ENCODE peak calls at places on chromosome 14, in four cellular contexts. N is psoas muscle, M is ovary, F is sigmoid colon. E is an unnamed sample. For H3K27me3, the result is how much of the 10 kb centered on the place peaks cover.

GRCh38 chr14:57831981-57832380 is 33.9 kb downstream of the SLC35F4 start:
- DNase-seq in F (no peak), N (no peak), M (no peak), E (no peak)

GRCh38 chr14:65832431-65833253 is 420.1 kb downstream of the FUT8 start:
- DNase-seq in F (no peak), N (no peak), M (no peak), E (no peak)

GRCh38 chr14:28596336-28596735 is 170.3 kb upstream of the FOXG1 start:
- DNase-seq in F (no peak), M (no peak), N (no peak), E (no peak)

GRCh38 chr14:60505448-60505847 is 3.5 kb upstream of the SIX6 start:
- DNase-seq in M (no peak), F (no peak), N (no peak), E (no peak)

GRCh38 chr14:68427550-68427890 is 365.3 kb downstream of the ZFP36L1 start:
- DNase-seq in M (no peak), N (no peak), F (no peak), E (no peak)

GRCh38 chr14:93962701-93963601 is 13.4 kb downstream of the ASB2 start:
- DNase-seq in N (no peak), F (no peak), M (no peak), E (no peak)

GRCh38 chr14:104353921-104354701 is 215.7 kb downstream of the KIF26A start:
- DNase-seq in M (peak), F (peak), N (peak), E (peak)

GRCh38 chr14:35535794-35536112 is 1.8 kb downstream of the INSM2 start:
- DNase-seq in N (no peak), M (no peak), F (no peak), E (no peak)

GRCh38 chr14:73887116-73887490 is 444 bp downstream of the ZNF410 start:
- DNase-seq in M (no peak), N (no peak), F (no peak), E (no peak)

GRCh38 chr14:77556946-77557345 is 58.3 kb upstream of the ISM2 start:
- DNase-seq in N (no peak), M (no peak), F (no peak), E (no peak)

GRCh38 chr14:102095231-102095870 is 8.5 kb upstream of the HSP90AA1 start:
- DNase-seq in N (no peak), F (no peak), M (no peak), E (no peak)

GRCh38 chr14:70237710-70238109 is 49.0 kb upstream of the SLC8A3 start:
- DNase-seq in F (no peak), N (no peak), M (no peak), E (no peak)

GRCh38 chr14:97994020-97994531 is 1196.9 kb downstream of the VRK1 start:
- DNase-seq in F (no peak), M (no peak), N (no peak), E (no peak)

GRCh38 chr14:104917992-104918391 is 6.7 kb upstream of the PLD4 start:
- DNase-seq in M (no peak), N (no peak), F (no peak), E (no peak)

GRCh38 chr14:74546416-74546815 is 52.9 kb downstream of the ISCA2 start:
- DNase-seq in M (no peak), F (no peak), N (no peak), E (no peak)

GRCh38 chr14:68476212-68476964 is 316.5 kb downstream of the ZFP36L1 start:
- DNase-seq in N (peak), F (peak), M (peak), E (peak)

DNA sequence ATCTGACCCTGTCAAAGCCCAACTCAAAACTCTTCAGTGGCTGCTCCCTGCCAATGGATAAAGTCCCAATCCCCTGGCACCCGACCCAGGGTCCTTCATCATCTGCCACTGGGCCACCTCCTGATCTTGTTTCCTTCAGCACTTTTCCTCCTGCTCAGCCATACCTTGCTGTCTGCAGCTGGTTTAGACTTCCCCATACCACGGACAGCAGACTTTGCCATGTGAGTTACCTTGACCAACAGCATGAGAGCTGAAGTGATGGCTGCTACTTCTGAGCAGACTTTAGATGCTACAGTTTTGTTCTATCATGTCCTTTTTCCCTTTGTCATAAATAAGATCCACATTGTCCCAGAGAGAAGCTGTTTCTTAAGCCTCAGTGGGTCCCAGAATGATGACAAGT is 33.3 kb upstream of the STON2 start:
- DNase-seq in M (no peak), F (no peak), N (no peak), E (no peak)
- H3K27me3 ChIP-seq in M (under half), F (under half), N (under half), E (under half)

DNA sequence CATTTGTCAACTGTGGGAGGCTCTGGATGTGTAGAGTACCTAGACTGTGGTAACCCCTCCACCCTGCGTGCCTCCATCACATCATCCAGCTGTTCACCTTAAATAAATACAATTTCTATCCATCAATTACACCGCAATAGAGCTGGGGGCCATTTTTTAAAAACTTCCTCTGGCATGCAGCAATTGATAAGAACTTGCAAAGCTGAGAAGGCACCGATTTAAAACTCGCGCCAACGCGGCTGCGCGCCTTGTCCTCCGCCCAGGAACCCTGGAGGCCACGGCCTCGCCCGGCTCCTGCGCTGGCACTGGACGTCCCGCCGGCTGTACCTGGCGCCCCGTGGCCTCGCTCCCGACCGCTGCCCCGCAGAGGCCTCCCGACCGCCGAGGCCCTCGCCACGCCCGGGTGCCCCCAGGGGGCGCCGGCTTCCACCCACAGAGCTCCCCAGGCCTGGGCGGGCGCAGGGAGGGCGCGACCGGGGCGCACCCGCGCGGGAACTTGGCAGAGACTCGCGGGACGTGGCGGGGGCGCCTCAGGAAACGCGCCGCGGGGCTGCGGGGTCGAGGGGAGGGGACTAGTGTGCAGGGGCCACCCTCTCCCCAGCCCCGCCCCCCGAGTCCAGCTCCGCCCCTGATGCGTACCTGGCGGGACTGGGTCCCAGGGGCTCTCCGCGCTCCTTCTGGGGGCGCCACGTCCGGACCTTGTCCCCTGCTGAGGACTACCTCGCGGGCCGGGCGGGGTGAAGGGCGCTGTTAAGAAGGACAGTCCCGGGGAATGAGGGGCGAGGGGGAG is 65.6 kb downstream of the TNFAIP2 start:
- DNase-seq in F (peak), M (peak), N (peak), E (peak)
- TF ChIP-seq CTCF in F (peak), M (peak), N (peak), E (peak)

DNA sequence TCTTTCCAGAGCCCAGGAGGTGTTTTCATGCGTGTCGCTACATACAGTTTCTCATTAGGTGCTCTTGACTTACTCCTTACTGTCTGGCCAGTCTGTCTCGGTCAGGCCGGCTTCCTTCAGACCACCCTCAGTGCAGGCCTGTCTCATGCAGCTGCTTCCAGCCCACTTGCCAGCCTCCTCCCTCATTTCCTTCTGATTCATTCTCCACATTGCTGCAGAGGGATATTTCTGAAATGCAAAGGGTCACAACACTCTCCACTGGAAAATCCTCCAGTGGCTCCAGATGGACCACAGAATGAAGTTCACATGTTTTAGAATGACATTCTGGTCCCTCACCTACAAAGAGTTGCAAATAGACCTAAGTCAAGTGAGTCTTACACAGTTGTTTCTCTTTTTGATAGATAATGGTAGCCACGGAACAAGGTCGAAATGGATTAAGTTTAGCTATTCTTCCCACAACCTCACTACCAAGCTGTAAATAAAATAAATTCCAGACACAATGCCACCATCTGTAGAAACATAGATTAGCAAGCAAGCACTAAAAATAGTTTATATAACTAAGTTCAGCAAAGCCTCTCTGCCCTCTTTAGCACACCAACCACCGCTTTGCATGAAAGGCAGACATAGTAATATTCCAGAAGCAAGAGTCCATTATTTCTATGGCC is 146.9 kb downstream of the ESR2 start:
- DNase-seq in N (no peak), F (no peak), M (no peak), E (no peak)
- H3K27me3 ChIP-seq in N (under half), F (under half), M (under half), E (under half)

DNA sequence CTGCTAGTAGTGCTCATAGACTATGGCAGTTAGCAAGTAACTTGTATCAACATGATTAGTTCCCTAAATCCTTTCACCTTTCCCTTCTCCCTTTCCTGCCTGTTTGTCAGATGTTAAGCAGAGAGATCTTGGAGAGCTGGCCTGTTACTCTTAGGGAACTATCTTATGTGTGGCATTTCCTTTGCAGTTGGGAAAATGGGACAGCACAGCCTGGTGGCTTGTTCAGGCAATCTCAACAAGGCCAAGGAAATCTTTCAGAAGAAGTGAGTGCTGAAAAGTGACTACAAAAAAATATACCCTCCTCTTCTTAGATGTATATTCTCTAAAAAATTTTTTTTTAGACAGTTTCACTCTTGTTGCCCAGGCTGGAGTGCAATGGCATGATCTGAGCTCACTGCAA is 7.4 kb downstream of the PARP2 start:
- DNase-seq in N (no peak), F (no peak), M (no peak), E (no peak)
- TF ChIP-seq CTCF in N (no peak), F (no peak), M (no peak), E (no peak)

GRCh38 chr14:26204362-26204953 is 393.4 kb downstream of the NOVA1 start:
- DNase-seq in N (no peak), F (no peak), M (no peak), E (no peak)

GRCh38 chr14:26204954-26205479 is 392.8 kb downstream of the NOVA1 start:
- DNase-seq in N (peak), M (peak), F (peak), E (no peak)

GRCh38 chr14:26200675-26201074 is 397.2 kb downstream of the NOVA1 start:
- DNase-seq in N (no peak), F (no peak), M (no peak), E (no peak)

DNA sequence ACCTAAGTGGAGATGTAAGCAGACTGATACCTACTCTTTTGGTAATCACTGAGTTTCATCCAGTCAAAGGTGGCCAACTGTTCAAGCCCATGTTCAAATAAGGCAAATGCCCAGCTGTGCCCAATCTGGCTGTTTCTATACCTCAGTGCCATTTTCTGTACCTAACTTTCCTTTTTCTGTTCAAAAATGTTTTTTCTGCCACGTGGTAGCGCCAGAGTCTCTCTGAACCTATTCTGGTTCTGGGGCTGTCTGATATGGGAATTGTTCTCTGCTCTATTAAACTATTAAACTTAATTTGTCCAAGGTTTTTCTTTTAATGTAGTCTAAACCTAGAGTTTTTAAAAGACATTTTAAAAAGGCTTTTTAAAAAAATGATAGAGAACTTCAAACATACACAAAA is 391.2 kb downstream of the NOVA1 start:
- DNase-seq in N (no peak), M (no peak), F (no peak), E (no peak)
- H3K27me3 ChIP-seq in N (under half), M (under half), F (under half), E (under half)